ENCODE peak calls at places on chromosomes 3 and 15, in eight cellular contexts. I is neural progenitor cell, D is lower lobe of right lung, Q is fibroblast of mammary gland, E is HepG2, P is astrocyte of the spinal cord, G is HCT116, H is A549. C is an unnamed sample.

GRCh38 chr3:15521573-15521965 is at the start of gene COLQ:
- DNase-seq in I (peak), D (no peak), Q (no peak), E (no peak), P (no peak), G (no peak), H (no peak), C (no peak)

GRCh38 chr3:192422321-192422997 is 304.9 kb downstream of the FGF12 start:
- DNase-seq in I (no peak), D (no peak), Q (peak), E (no peak), P (peak), G (no peak), H (no peak), C (no peak)

GRCh38 chr15:67790610-67791319 is 34.5 kb upstream of the SKOR1 start:
- DNase-seq in I (no peak), D (no peak), Q (no peak), E (no peak), P (no peak), G (no peak), H (no peak), C (no peak)

GRCh38 chr15:76664411-76664810 is 240.7 kb downstream of the SCAPER start:
- DNase-seq in I (no peak), D (no peak), Q (no peak), E (no peak), P (no peak), G (no peak), H (no peak), C (no peak)

GRCh38 chr3:133469140-133469731 is 69.4 kb downstream of the BFSP2 start:
- DNase-seq in I (no peak), D (no peak), Q (peak), E (peak), P (no peak), G (no peak), H (no peak), C (peak)

GRCh38 chr3:186241910-186242821 is 119.9 kb downstream of the DGKG start:
- DNase-seq in I (peak), D (peak), Q (peak), E (peak), P (peak), G (peak), H (peak), C (peak)

GRCh38 chr15:85289677-85290365 is 90.6 kb upstream of the AKAP13 start:
- DNase-seq in I (peak), D (peak), Q (peak), E (peak), P (peak), G (peak), H (peak), C (no peak)

GRCh38 chr15:34493001-34493400 is 55.4 kb upstream of the GOLGA8A start:
- DNase-seq in I (no peak), D (no peak), Q (no peak), E (no peak), P (no peak), G (no peak), H (no peak), C (no peak)

GRCh38 chr3:60775956-60776355 is 475.3 kb downstream of the FHIT start:
- DNase-seq in I (no peak), D (no peak), Q (no peak), E (no peak), P (no peak), G (no peak), H (no peak), C (no peak)

GRCh38 chr15:31001702-31002101 is 10.3 kb upstream of the MTMR10 start:
- DNase-seq in I (no peak), D (no peak), Q (no peak), E (no peak), P (no peak), G (no peak), H (no peak), C (no peak)

GRCh38 chr3:178194547-178194946 is 341.7 kb upstream of the KCNMB2 start:
- DNase-seq in I (no peak), D (no peak), Q (no peak), E (no peak), P (no peak), G (no peak), H (no peak), C (no peak)

GRCh38 chr15:90184119-90184785 is 16.9 kb upstream of the SEMA4B start:
- DNase-seq in I (no peak), D (peak), Q (peak), E (peak), P (peak), G (peak), H (peak), C (peak)

GRCh38 chr3:11570789-11571495 is 72.8 kb downstream of the VGLL4 start:
- DNase-seq in I (no peak), D (no peak), Q (peak), E (no peak), P (no peak), G (no peak), H (no peak), C (no peak)

GRCh38 chr3:37546876-37547275 is 314.8 kb upstream of the CTDSPL start:
- DNase-seq in I (peak), D (no peak), Q (peak), E (peak), P (peak), G (no peak), H (peak), C (peak)

GRCh38 chr3:36876181-36876936 is 68.5 kb downstream of the TRANK1 start:
- DNase-seq in I (no peak), D (no peak), Q (no peak), E (no peak), P (no peak), G (no peak), H (no peak), C (no peak)

GRCh38 chr3:114383875-114384557 is 90.2 kb downstream of the TIGIT start:
- DNase-seq in I (peak), D (peak), Q (peak), E (peak), P (peak), G (peak), H (peak), C (peak)

GRCh38 chr3:38454884-38455638 is 1.4 kb downstream of the ACVR2B start:
- DNase-seq in I (peak), D (peak), Q (peak), E (peak), P (peak), G (no peak), H (peak), C (peak)

GRCh38 chr3:399647-400046 is 203.1 kb downstream of the CHL1 start:
- DNase-seq in I (no peak), D (no peak), Q (no peak), E (no peak), P (no peak), G (no peak), H (no peak), C (no peak)

GRCh38 chr3:178083906-178084823 is 452.1 kb upstream of the KCNMB2 start:
- DNase-seq in I (peak), D (no peak), Q (no peak), E (peak), P (peak), G (peak), H (peak), C (no peak)

GRCh38 chr3:167750273-167750971 is 14.9 kb downstream of the SERPINI1 start:
- DNase-seq in I (no peak), D (no peak), Q (no peak), E (no peak), P (no peak), G (no peak), H (no peak), C (no peak)

GRCh38 chr15:51830279-51830806 is 890 bp downstream of the TMOD3 start:
- DNase-seq in I (no peak), D (no peak), Q (peak), E (no peak), P (peak), G (no peak), H (no peak), C (peak)

GRCh38 chr3:97131476-97131875 is 317.1 kb downstream of the EPHA6 start:
- DNase-seq in I (no peak), D (no peak), Q (no peak), E (no peak), P (no peak), G (no peak), H (no peak), C (no peak)

GRCh38 chr3:119974666-119975065 is 119.6 kb downstream of the GSK3B start:
- DNase-seq in I (no peak), D (no peak), Q (no peak), E (no peak), P (no peak), G (no peak), H (no peak), C (no peak)

GRCh38 chr15:62649793-62650420 is 392.6 kb upstream of the TPM1 start:
- DNase-seq in I (no peak), D (no peak), Q (peak), E (no peak), P (peak), G (no peak), H (no peak), C (peak)

GRCh38 chr15:99432271-99433025 is 133.3 kb upstream of the MEF2A start:
- DNase-seq in I (no peak), D (no peak), Q (no peak), E (no peak), P (no peak), G (no peak), H (no peak), C (no peak)

GRCh38 chr3:105944721-105945120 is 75.9 kb upstream of the CBLB start:
- DNase-seq in I (no peak), D (no peak), Q (peak), E (peak), P (peak), G (no peak), H (peak), C (peak)

GRCh38 chr3:58093573-58094195 is 85.5 kb downstream of the FLNB start:
- DNase-seq in I (no peak), D (no peak), Q (peak), E (no peak), P (peak), G (no peak), H (peak), C (peak)

GRCh38 chr3:114554716-114555115 is 260.9 kb downstream of the TIGIT start:
- DNase-seq in I (no peak), D (no peak), Q (no peak), E (no peak), P (no peak), G (no peak), H (no peak), C (no peak)

GRCh38 chr15:77720155-77720554 is 87.4 kb upstream of the LINGO1 start:
- DNase-seq in I (no peak), D (no peak), Q (no peak), E (no peak), P (no peak), G (no peak), H (no peak), C (no peak)

GRCh38 chr3:16033889-16034687 is 140.4 kb upstream of the GALNT15 start:
- DNase-seq in I (no peak), D (no peak), Q (peak), E (no peak), P (peak), G (no peak), H (no peak), C (peak)

GRCh38 chr3:33299395-33300081 is 22.3 kb downstream of the FBXL2 start:
- DNase-seq in I (no peak), D (no peak), Q (peak), E (no peak), P (peak), G (peak), H (peak), C (peak)

GRCh38 chr3:188153949-188154757 is at the start of gene LPP:
- DNase-seq in I (peak), D (peak), Q (peak), E (peak), P (peak), G (no peak), H (peak), C (peak)

GRCh38 chr3:111252795-111253194 is 181.2 kb downstream of the NECTIN3 start:
- DNase-seq in I (no peak), D (no peak), Q (peak), E (no peak), P (peak), G (no peak), H (peak), C (peak)

GRCh38 chr3:36648241-36649034 is 115.9 kb downstream of the DCLK3 start:
- DNase-seq in I (no peak), D (no peak), Q (peak), E (no peak), P (peak), G (peak), H (peak), C (peak)

GRCh38 chr3:143718463-143718862 is 129.8 kb downstream of the SLC9A9 start:
- DNase-seq in I (no peak), D (no peak), Q (no peak), E (no peak), P (no peak), G (no peak), H (no peak), C (no peak)

DNA sequence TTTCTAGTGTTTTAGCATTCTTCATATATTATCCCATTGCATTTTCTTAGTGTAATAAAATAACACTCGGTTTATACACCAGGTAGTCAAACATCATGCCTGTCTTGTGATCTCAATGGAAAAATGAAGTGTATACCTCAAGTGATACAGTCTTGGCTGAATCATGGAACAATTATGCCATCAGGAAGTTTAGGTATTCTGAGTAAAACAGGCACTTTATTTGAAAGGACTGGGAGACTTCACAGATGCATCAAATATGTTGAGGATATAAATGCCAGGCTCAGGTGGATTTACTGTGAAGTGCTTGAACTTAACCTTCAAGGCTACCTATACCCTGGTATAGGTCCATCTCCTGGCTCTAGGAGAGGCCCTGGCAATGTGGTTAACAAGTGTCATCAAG is 8.5 kb downstream of the TGFBR2 start:
- DNase-seq in I (no peak), D (no peak), Q (no peak), E (no peak), P (no peak), G (no peak), H (no peak), C (no peak)
- H3K4me3 ChIP-seq in I (no peak), D (no peak), Q (no peak), E (no peak), P (no peak), G (no peak), H (no peak), C (no peak)

DNA sequence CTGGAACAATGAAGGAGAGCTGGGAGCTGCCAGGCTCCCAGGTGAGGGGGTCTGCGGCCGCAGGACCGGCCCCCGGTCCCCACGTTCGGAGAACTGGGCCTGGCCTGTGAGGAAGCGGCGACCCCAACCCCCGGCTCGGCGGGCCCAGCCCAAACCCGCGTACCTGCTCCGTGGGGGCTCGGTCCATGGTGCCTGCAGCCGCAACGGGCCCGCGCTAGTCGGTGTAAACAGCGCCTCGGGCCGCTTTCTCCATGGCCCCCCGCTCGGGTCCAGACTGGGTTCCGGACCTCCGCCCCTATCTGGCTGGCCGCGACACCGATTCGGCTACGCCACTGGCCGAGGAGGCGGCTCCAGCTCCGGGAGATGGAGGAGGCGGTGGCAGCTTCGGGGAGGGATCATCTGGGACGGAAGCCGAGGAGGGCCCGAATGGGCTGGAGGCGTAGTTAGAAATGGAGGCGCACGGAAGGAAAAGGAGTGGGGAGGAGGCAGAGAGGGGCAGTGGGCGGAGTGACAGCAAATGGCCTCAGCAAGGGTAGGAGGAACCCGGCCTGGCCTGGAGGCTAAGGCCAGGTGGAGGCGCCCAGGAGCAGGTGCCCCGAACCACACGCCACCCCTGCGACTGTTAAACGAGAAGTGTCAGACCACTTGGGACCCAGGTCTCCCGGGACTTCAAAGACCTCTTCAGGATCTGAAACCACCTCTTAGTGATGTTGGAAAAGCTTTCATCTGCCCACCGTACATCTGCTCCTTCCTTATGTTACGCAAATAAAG is at the start of gene SECISBP2L:
- DNase-seq in I (peak), D (peak), Q (peak), E (peak), P (peak), G (peak), H (peak), C (peak)
- TF ChIP-seq CTCF in I (peak), D (peak), Q (no peak), E (peak), P (peak), G (peak), H (peak), C (no peak)

DNA sequence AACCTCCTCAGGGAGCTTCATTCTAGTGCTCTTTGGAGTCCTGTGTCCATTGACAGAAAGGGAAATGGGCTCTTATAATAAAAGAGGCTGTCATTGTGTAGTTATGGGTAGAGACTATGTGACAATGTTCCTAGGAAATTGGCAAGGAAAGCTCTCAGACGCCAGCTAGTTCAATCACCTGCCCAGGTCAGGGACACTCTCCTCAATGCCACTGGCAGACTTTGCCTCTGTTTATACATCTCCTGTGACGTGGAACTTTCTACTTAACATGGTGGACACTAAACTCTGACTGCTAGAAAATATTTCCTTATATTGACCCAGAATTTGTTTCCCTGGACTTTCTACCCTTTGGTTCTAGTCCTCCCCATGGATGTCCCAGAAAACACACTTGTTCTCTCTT is 2.8 kb downstream of the EFCAB12 start:
- DNase-seq in I (no peak), D (no peak), Q (no peak), E (no peak), P (no peak), G (no peak), H (no peak), C (no peak)
- H3K4me3 ChIP-seq in I (no peak), D (no peak), Q (no peak), E (no peak), P (no peak), G (no peak), H (no peak), C (no peak)

GRCh38 chr3:14371573-14372474 is 30.6 kb upstream of the SLC6A6 start:
- DNase-seq in I (no peak), D (peak), Q (peak), E (peak), P (peak), G (peak), H (peak), C (peak)
- TF ChIP-seq CTCF in I (no peak), D (peak), Q (no peak), E (no peak), P (no peak), G (peak), H (no peak), C (no peak)

GRCh38 chr15:27671794-27672438 is 427.2 kb downstream of the OCA2 start:
- DNase-seq in I (peak), D (no peak), Q (no peak), E (no peak), P (no peak), G (no peak), H (no peak), C (no peak)

GRCh38 chr15:27669641-27670040 is 429.5 kb downstream of the OCA2 start:
- DNase-seq in I (no peak), D (no peak), Q (no peak), E (peak), P (no peak), G (no peak), H (no peak), C (no peak)

GRCh38 chr15:27665002-27665401 is 434.1 kb downstream of the OCA2 start:
- DNase-seq in I (no peak), D (no peak), Q (no peak), E (no peak), P (no peak), G (no peak), H (no peak), C (no peak)

GRCh38 chr15:27670481-27670880 is 428.6 kb downstream of the OCA2 start:
- DNase-seq in I (no peak), D (no peak), Q (no peak), E (no peak), P (peak), G (no peak), H (no peak), C (no peak)

GRCh38 chr15:27668471-27669220 is 430.5 kb downstream of the OCA2 start:
- DNase-seq in I (no peak), D (no peak), Q (no peak), E (no peak), P (no peak), G (no peak), H (no peak), C (no peak)
- H3K4me3 ChIP-seq in I (no peak), D (no peak), Q (no peak), E (no peak), P (no peak), G (no peak), H (no peak), C (no peak)

GRCh38 chr15:42736178-42736792 is 643 bp downstream of the CDAN1 start:
- DNase-seq in I (peak), D (no peak), Q (peak), E (no peak), P (peak), G (no peak), H (no peak), C (no peak)

GRCh38 chr15:42735382-42736165 is 1.4 kb downstream of the CDAN1 start:
- DNase-seq in I (no peak), D (no peak), Q (no peak), E (no peak), P (no peak), G (no peak), H (no peak), C (no peak)

GRCh38 chr15:42734076-42734672 is 2.8 kb downstream of the CDAN1 start:
- DNase-seq in I (no peak), D (no peak), Q (no peak), E (no peak), P (no peak), G (no peak), H (no peak), C (no peak)

GRCh38 chr15:42737529-42738328 is 801 bp upstream of the CDAN1 start:
- DNase-seq in I (no peak), D (no peak), Q (peak), E (peak), P (no peak), G (peak), H (peak), C (peak)

GRCh38 chr15:42736793-42737528 is at the start of gene CDAN1:
- DNase-seq in I (peak), D (peak), Q (peak), E (peak), P (peak), G (peak), H (peak), C (peak)
- TF ChIP-seq CTCF in I (no peak), D (peak), Q (no peak), E (no peak), P (no peak), G (no peak), H (no peak), C (no peak)